ENCODE peak calls at places on chromosomes 2 and 18, in seven cellular contexts. M is body of pancreas, R is A549, S is adrenal gland, U is transverse colon, G is uterus, Q is stomach. H is an unnamed sample. For H3K4me1, the result is how much of the 10 kb centered on the place peaks cover.

GRCh38 chr2:8821276-8822217 is 15.9 kb downstream of the KIDINS220 start:
- DNase-seq in M (peak), G (peak), R (no peak), Q (no peak), S (peak), U (peak), H (peak)

GRCh38 chr2:112121682-112122254 is 16.4 kb upstream of the FBLN7 start:
- DNase-seq in G (no peak), Q (no peak), R (peak), S (peak), U (no peak), M (peak), H (no peak)

GRCh38 chr18:35355140-35355618 is 11.0 kb upstream of the ZNF24 start:
- DNase-seq in G (peak), S (peak), R (no peak), M (peak), U (peak), Q (peak), H (peak)

GRCh38 chr2:164905307-164905706 is 50.0 kb downstream of the SLC38A11 start:
- DNase-seq in M (no peak), Q (no peak), S (no peak), R (no peak), U (no peak), G (no peak), H (no peak)

GRCh38 chr2:109318150-109318948 is 189.3 kb downstream of the SH3RF3 start:
- DNase-seq in S (peak), U (peak), Q (peak), M (peak), R (no peak), G (peak), H (peak)

GRCh38 chr18:46152808-46153617 is 48.8 kb downstream of the HAUS1 start:
- DNase-seq in G (no peak), R (no peak), Q (no peak), M (no peak), S (no peak), U (no peak), H (no peak)

GRCh38 chr18:54140641-54141040 is 83.8 kb downstream of the MBD2 start:
- DNase-seq in Q (no peak), U (no peak), R (no peak), S (no peak), M (no peak), G (no peak), H (no peak)

GRCh38 chr2:104378853-104379374 is 475.0 kb upstream of the POU3F3 start:
- DNase-seq in R (peak), Q (no peak), M (peak), S (no peak), U (peak), G (no peak), H (no peak)

GRCh38 chr18:44700652-44701051 is 20.0 kb downstream of the SETBP1 start:
- DNase-seq in M (peak), G (peak), U (peak), Q (peak), R (no peak), S (no peak), H (no peak)

GRCh38 chr2:1082456-1083205 is 132.0 kb downstream of the SNTG2 start:
- DNase-seq in R (no peak), S (no peak), G (no peak), M (no peak), Q (no peak), U (no peak), H (no peak)

GRCh38 chr2:223494496-223494895 is 107.7 kb downstream of the SCG2 start:
- DNase-seq in Q (no peak), G (no peak), S (no peak), U (no peak), R (no peak), M (no peak), H (no peak)

GRCh38 chr2:140144611-140145010 is 1364.4 kb upstream of the NXPH2 start:
- DNase-seq in U (no peak), Q (no peak), S (no peak), G (no peak), R (no peak), M (no peak), H (no peak)

GRCh38 chr18:35159782-35160181 is 81.1 kb upstream of the ZNF397 start:
- DNase-seq in G (no peak), S (no peak), Q (no peak), M (no peak), R (no peak), U (no peak), H (no peak)

GRCh38 chr2:233961905-233962304 is 44.7 kb downstream of the TRPM8 start:
- DNase-seq in U (no peak), G (no peak), R (no peak), M (no peak), S (no peak), Q (no peak), H (no peak)

GRCh38 chr2:28231110-28231621 is 161.5 kb upstream of the FOSL2 start:
- DNase-seq in G (no peak), R (no peak), M (peak), U (no peak), Q (peak), S (peak), H (peak)

GRCh38 chr2:69509011-69509749 is 71.9 kb upstream of the NFU1 start:
- DNase-seq in R (no peak), Q (no peak), G (no peak), S (no peak), M (peak), U (peak), H (peak)

GRCh38 chr18:9539938-9540337 is 64.6 kb downstream of the RALBP1 start:
- DNase-seq in R (no peak), U (no peak), Q (no peak), S (no peak), M (no peak), G (no peak), H (no peak)

GRCh38 chr2:227033471-227034148 is 130.4 kb downstream of the COL4A4 start:
- DNase-seq in Q (peak), R (peak), S (peak), M (peak), U (peak), G (no peak), H (no peak)

GRCh38 chr18:33444699-33445098 is 4.2 kb upstream of the CCDC178 start:
- DNase-seq in U (no peak), Q (no peak), G (no peak), R (no peak), S (no peak), M (no peak), H (no peak)

GRCh38 chr2:162344617-162344950 is 652 bp downstream of the GCA start:
- DNase-seq in G (no peak), Q (peak), R (peak), U (peak), M (no peak), S (no peak), H (no peak)

GRCh38 chr2:73984922-73985317 is 210 bp downstream of the TET3 start:
- DNase-seq in S (peak), R (peak), Q (peak), M (peak), G (peak), U (peak), H (peak)
- TF ChIP-seq POLR2A in S (peak), R (peak), Q (no peak), M (no peak), G (no peak), U (no peak), H (no peak)

GRCh38 chr2:105643405-105644173 is 101.1 kb upstream of the NCK2 start:
- DNase-seq in M (no peak), R (no peak), S (no peak), Q (no peak), U (no peak), G (no peak), H (no peak)
- H3K4me1 ChIP-seq in M (under half), R (under half), S (under half), Q (under half), U (under half), G (under half), H (under half)

GRCh38 chr2:54664238-54664786 is 59.1 kb upstream of the EML6 start:
- DNase-seq in Q (no peak), G (no peak), S (no peak), R (no peak), M (no peak), U (no peak), H (no peak)
- TF ChIP-seq POLR2A in Q (no peak), G (no peak), S (no peak), R (no peak), M (no peak), U (no peak), H (no peak)

GRCh38 chr2:218305383-218305782 is 13.1 kb upstream of the TMBIM1 start:
- DNase-seq in G (no peak), Q (no peak), R (no peak), M (no peak), S (no peak), U (no peak), H (no peak)
- H3K4me1 ChIP-seq in G (under half), Q (under half), R (under half), M (under half), S (under half), U (under half), H (under half)

DNA sequence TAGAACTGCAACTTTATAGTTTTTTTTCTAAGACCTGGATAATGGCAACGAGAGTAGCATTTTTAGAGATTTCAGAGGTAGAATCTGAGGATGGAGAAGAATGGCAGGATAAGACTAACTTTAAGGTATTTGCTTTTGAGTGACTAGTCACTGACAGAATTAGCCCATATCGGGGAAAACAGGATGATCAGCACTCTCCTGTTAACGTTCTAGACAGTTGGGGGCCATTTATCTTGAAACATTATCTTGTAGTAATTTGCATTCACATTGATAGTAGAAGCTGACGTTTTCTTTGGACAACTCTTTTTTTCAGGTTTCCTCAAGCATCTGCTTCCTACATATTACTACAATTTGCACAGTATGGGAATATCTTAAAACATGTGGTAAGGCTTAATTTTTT is 32.9 kb downstream of the NUP35 start:
- DNase-seq in U (no peak), M (no peak), Q (no peak), S (no peak), G (no peak), R (no peak), H (no peak)
- TF ChIP-seq POLR2A in U (no peak), M (no peak), Q (no peak), S (no peak), G (no peak), R (no peak), H (no peak)

DNA sequence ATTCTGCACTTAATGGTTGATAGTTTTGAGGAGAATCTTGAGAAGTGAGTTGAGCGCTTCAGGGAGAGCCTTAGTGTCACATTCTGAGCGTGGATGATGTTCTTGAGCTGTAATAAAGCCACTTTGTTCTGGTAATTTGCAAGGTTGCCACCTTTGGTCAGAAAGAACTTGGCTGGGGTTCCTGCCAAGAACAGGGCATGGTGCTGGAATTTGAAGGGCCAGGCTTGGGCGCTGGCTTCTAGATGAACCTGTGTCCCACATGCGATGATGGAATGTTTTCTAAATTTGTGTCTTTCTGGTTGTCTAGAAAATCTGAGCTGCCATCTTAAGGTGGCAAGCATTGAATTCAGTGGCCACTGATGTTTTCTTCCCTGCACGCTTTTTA is 124.1 kb upstream of the EML6 start:
- DNase-seq in R (no peak), U (peak), M (peak), Q (peak), S (no peak), G (no peak), H (peak)
- H3K4me1 ChIP-seq in R (half or more), U (half or more), M (half or more), Q (half or more), S (half or more), G (under half), H (half or more)

DNA sequence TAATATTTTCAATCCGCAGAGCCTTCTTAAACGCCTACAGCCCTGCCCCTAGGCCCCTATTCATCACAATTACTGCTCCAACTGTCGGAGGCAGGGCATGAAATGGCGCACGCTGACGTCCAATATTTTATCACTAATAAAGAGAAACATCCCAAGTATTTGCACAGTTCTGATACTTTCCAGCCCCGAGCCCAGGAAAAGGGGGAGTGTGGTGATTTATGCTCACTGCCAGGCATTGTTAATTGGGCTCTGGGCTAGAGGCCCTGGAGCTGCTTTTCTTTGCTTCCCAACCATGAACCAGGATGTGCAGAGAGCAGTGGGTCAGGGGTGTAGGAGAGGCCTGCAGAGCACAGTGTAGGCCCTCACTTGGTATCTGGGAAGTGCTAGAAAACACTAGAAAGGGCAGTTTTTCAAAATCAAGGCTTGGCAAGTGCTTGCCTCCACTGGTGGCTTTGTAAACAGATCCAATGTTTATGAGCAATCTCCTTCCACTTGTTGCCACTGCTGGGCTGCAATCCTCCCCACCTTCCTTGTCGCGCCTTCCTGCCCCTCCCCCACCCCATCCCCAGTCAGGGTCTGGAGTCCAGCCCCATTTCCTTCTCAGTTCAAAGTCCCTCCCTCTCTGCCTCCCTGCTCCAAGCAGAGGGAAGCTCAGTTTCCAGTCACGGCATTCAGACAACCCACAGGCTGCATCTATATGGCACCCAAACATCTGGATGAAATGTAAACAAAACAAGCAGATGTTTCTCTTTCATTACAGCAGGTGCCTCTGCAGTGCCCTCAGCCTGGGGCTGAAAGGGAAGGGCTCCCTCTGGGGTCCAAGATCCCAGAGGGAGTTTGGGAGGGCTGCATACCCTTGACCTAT is 83.9 kb upstream of the PKDCC start:
- DNase-seq in Q (no peak), M (peak), S (peak), G (peak), R (no peak), U (peak), H (peak)
- TF ChIP-seq POLR2A in Q (no peak), M (no peak), S (no peak), G (no peak), R (no peak), U (no peak), H (no peak)